ENCODE peak calls at places on chromosomes 11 and 22, in eight cellular contexts. One of them, this sample, is unnamed.

GRCh38 chr11:17604201-17604912 is 57.3 kb downstream of the OTOG start:
- DNase-seq in right lobe of liver: no peak
- DNase-seq in neuronal stem cell: no peak
- DNase-seq in IMR-90: no peak
- DNase-seq in spleen: peak; percentile 73
- DNase-seq in lung: peak; percentile 27
- DNase-seq in brain microvascular endothelial cell: no peak
- DNase-seq in effector memory CD4-positive, alpha-beta T cell: no peak
- DNase-seq in this sample: no peak

GRCh38 chr11:133318221-133318620 is 214.1 kb downstream of the OPCML start:
- DNase-seq in right lobe of liver: no peak
- DNase-seq in neuronal stem cell: no peak
- DNase-seq in IMR-90: no peak
- DNase-seq in spleen: no peak
- DNase-seq in lung: no peak
- DNase-seq in brain microvascular endothelial cell: no peak
- DNase-seq in effector memory CD4-positive, alpha-beta T cell: no peak
- DNase-seq in this sample: no peak

GRCh38 chr11:87421422-87421821 is 383.7 kb downstream of the TMEM135 start:
- DNase-seq in right lobe of liver: no peak
- DNase-seq in neuronal stem cell: peak; percentile 73
- DNase-seq in IMR-90: peak; percentile 87
- DNase-seq in spleen: no peak
- DNase-seq in lung: peak; percentile 34
- DNase-seq in brain microvascular endothelial cell: peak; percentile 87
- DNase-seq in effector memory CD4-positive, alpha-beta T cell: no peak
- DNase-seq in this sample: no peak

GRCh38 chr11:35619030-35619753 is 932 bp downstream of the FJX1 start:
- DNase-seq in right lobe of liver: peak; percentile 40
- DNase-seq in neuronal stem cell: peak; percentile 56
- DNase-seq in IMR-90: peak; percentile 37
- DNase-seq in spleen: peak; percentile 74
- DNase-seq in lung: no peak
- DNase-seq in brain microvascular endothelial cell: peak; percentile 28
- DNase-seq in effector memory CD4-positive, alpha-beta T cell: no peak
- DNase-seq in this sample: peak; percentile 62

GRCh38 chr11:2932850-2933251 is 3.6 kb upstream of the PHLDA2 start:
- DNase-seq in right lobe of liver: no peak
- DNase-seq in neuronal stem cell: no peak
- DNase-seq in IMR-90: peak; percentile 46
- DNase-seq in spleen: peak; percentile 76
- DNase-seq in lung: no peak
- DNase-seq in brain microvascular endothelial cell: peak; percentile 61
- DNase-seq in effector memory CD4-positive, alpha-beta T cell: no peak
- DNase-seq in this sample: no peak

GRCh38 chr11:2548596-2548995 is 103.8 kb downstream of the KCNQ1 start:
- DNase-seq in right lobe of liver: peak; percentile 8
- DNase-seq in neuronal stem cell: no peak
- DNase-seq in IMR-90: no peak
- DNase-seq in spleen: peak; percentile 41
- DNase-seq in lung: no peak
- DNase-seq in brain microvascular endothelial cell: no peak
- DNase-seq in effector memory CD4-positive, alpha-beta T cell: no peak
- DNase-seq in this sample: no peak

GRCh38 chr22:46639843-46640242 is 19.7 kb downstream of the GRAMD4 start:
- DNase-seq in right lobe of liver: peak; percentile 20
- DNase-seq in neuronal stem cell: no peak
- DNase-seq in IMR-90: peak; percentile 7
- DNase-seq in spleen: no peak
- DNase-seq in lung: no peak
- DNase-seq in brain microvascular endothelial cell: no peak
- DNase-seq in effector memory CD4-positive, alpha-beta T cell: no peak
- DNase-seq in this sample: no peak

GRCh38 chr11:74388678-74389327 is 9.4 kb downstream of the PGM2L1 start:
- DNase-seq in right lobe of liver: no peak
- DNase-seq in neuronal stem cell: peak; percentile 33
- DNase-seq in IMR-90: peak; percentile 55
- DNase-seq in spleen: no peak
- DNase-seq in lung: peak; percentile 61
- DNase-seq in brain microvascular endothelial cell: peak; percentile 17
- DNase-seq in effector memory CD4-positive, alpha-beta T cell: peak; percentile 7
- DNase-seq in this sample: no peak

GRCh38 chr22:44838316-44839016 is 86.1 kb downstream of the ARHGAP8 start:
- DNase-seq in right lobe of liver: no peak
- DNase-seq in neuronal stem cell: no peak
- DNase-seq in IMR-90: no peak
- DNase-seq in spleen: no peak
- DNase-seq in lung: no peak
- DNase-seq in brain microvascular endothelial cell: no peak
- DNase-seq in effector memory CD4-positive, alpha-beta T cell: no peak
- DNase-seq in this sample: no peak

GRCh38 chr22:44840611-44841322 is 88.4 kb downstream of the ARHGAP8 start:
- DNase-seq in right lobe of liver: no peak
- DNase-seq in neuronal stem cell: no peak
- DNase-seq in IMR-90: no peak
- DNase-seq in spleen: no peak
- DNase-seq in lung: no peak
- DNase-seq in brain microvascular endothelial cell: no peak
- DNase-seq in effector memory CD4-positive, alpha-beta T cell: no peak
- DNase-seq in this sample: no peak

GRCh38 chr22:44839721-44840120 is 87.3 kb downstream of the ARHGAP8 start:
- DNase-seq in right lobe of liver: no peak
- DNase-seq in neuronal stem cell: no peak
- DNase-seq in IMR-90: no peak
- DNase-seq in spleen: no peak
- DNase-seq in lung: no peak
- DNase-seq in brain microvascular endothelial cell: no peak
- DNase-seq in effector memory CD4-positive, alpha-beta T cell: no peak
- DNase-seq in this sample: no peak

GRCh38 chr22:44839061-44839460 is 86.7 kb downstream of the ARHGAP8 start:
- DNase-seq in right lobe of liver: no peak
- DNase-seq in neuronal stem cell: no peak
- DNase-seq in IMR-90: no peak
- DNase-seq in spleen: no peak
- DNase-seq in lung: no peak
- DNase-seq in brain microvascular endothelial cell: no peak
- DNase-seq in effector memory CD4-positive, alpha-beta T cell: no peak
- DNase-seq in this sample: no peak

DNA sequence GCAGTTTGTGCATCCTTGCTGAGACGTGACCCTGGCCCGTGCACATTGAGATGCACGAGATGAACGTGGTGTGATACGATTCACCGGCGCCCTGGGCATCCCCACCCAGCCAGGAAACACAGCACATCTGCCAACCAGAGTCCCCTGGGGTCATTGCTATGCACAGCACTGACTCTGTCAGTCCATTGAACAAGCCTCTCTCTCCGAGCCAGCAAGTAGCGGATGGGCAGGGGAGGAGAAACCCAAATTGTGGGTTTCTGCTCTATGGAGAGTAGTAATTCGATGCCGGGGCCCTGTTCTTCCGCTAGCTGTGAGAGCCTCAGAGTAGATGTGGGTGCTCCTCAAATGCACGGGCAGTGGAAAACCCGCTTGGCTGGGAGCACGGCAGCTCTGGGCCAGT is 85.1 kb downstream of the ARHGAP8 start:
- DNase-seq in right lobe of liver: no peak
- DNase-seq in neuronal stem cell: no peak
- DNase-seq in IMR-90: no peak
- DNase-seq in spleen: no peak
- DNase-seq in lung: no peak
- DNase-seq in brain microvascular endothelial cell: no peak
- DNase-seq in effector memory CD4-positive, alpha-beta T cell: no peak
- DNase-seq in this sample: no peak
- H3K27ac ChIP-seq in right lobe of liver: no peak overlapping the region
- H3K27ac ChIP-seq in neuronal stem cell: no peak overlapping the region
- H3K27ac ChIP-seq in IMR-90: no peak overlapping the region
- H3K27ac ChIP-seq in spleen: no peak overlapping the region
- H3K27ac ChIP-seq in lung: no peak overlapping the region
- H3K27ac ChIP-seq in brain microvascular endothelial cell: no peak overlapping the region
- H3K27ac ChIP-seq in effector memory CD4-positive, alpha-beta T cell: no peak overlapping the region
- H3K27ac ChIP-seq in this sample: no peak overlapping the region

DNA sequence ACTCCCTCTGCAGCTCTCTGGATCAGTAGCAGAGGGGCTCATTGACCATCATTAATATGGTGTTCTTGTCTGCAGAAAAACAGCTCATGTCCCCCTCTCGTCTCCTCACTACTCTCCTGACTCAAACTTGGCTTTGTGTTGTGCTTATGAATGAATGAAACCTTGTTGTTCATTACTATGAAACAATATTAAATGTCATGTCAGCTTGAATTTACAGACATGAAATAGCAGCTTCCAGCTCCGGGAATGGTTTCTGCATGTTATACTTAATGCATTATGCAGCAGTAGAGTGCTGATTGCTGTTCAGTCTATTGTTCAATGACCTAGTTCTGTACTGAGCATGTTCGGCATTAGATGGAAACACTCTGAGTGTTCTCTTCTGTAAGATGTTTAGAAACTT is 340.6 kb downstream of the SOX6 start:
- DNase-seq in right lobe of liver: no peak
- DNase-seq in neuronal stem cell: no peak
- DNase-seq in IMR-90: no peak
- DNase-seq in spleen: no peak
- DNase-seq in lung: no peak
- DNase-seq in brain microvascular endothelial cell: no peak
- DNase-seq in effector memory CD4-positive, alpha-beta T cell: no peak
- DNase-seq in this sample: no peak
- H3K27ac ChIP-seq in right lobe of liver: no peak overlapping the region
- H3K27ac ChIP-seq in neuronal stem cell: no peak overlapping the region
- H3K27ac ChIP-seq in IMR-90: no peak overlapping the region
- H3K27ac ChIP-seq in spleen: no peak overlapping the region
- H3K27ac ChIP-seq in lung: no peak overlapping the region
- H3K27ac ChIP-seq in brain microvascular endothelial cell: no peak overlapping the region
- H3K27ac ChIP-seq in effector memory CD4-positive, alpha-beta T cell: no peak overlapping the region
- H3K27ac ChIP-seq in this sample: no peak overlapping the region

GRCh38 chr11:12685229-12685628 is 11.0 kb downstream of the TEAD1 start:
- DNase-seq in right lobe of liver: no peak
- DNase-seq in neuronal stem cell: no peak
- DNase-seq in IMR-90: no peak
- DNase-seq in spleen: no peak
- DNase-seq in lung: no peak
- DNase-seq in brain microvascular endothelial cell: no peak
- DNase-seq in effector memory CD4-positive, alpha-beta T cell: no peak
- DNase-seq in this sample: no peak

GRCh38 chr11:12687216-12687623 is 13.0 kb downstream of the TEAD1 start:
- DNase-seq in right lobe of liver: no peak
- DNase-seq in neuronal stem cell: no peak
- DNase-seq in IMR-90: no peak
- DNase-seq in spleen: no peak
- DNase-seq in lung: no peak
- DNase-seq in brain microvascular endothelial cell: no peak
- DNase-seq in effector memory CD4-positive, alpha-beta T cell: no peak
- DNase-seq in this sample: no peak

GRCh38 chr11:12687740-12688139 is 13.5 kb downstream of the TEAD1 start:
- DNase-seq in right lobe of liver: no peak
- DNase-seq in neuronal stem cell: no peak
- DNase-seq in IMR-90: no peak
- DNase-seq in spleen: no peak
- DNase-seq in lung: no peak
- DNase-seq in brain microvascular endothelial cell: no peak
- DNase-seq in effector memory CD4-positive, alpha-beta T cell: no peak
- DNase-seq in this sample: no peak

GRCh38 chr11:12684821-12685220 is 10.6 kb downstream of the TEAD1 start:
- DNase-seq in right lobe of liver: no peak
- DNase-seq in neuronal stem cell: no peak
- DNase-seq in IMR-90: no peak
- DNase-seq in spleen: no peak
- DNase-seq in lung: no peak
- DNase-seq in brain microvascular endothelial cell: no peak
- DNase-seq in effector memory CD4-positive, alpha-beta T cell: no peak
- DNase-seq in this sample: no peak

DNA sequence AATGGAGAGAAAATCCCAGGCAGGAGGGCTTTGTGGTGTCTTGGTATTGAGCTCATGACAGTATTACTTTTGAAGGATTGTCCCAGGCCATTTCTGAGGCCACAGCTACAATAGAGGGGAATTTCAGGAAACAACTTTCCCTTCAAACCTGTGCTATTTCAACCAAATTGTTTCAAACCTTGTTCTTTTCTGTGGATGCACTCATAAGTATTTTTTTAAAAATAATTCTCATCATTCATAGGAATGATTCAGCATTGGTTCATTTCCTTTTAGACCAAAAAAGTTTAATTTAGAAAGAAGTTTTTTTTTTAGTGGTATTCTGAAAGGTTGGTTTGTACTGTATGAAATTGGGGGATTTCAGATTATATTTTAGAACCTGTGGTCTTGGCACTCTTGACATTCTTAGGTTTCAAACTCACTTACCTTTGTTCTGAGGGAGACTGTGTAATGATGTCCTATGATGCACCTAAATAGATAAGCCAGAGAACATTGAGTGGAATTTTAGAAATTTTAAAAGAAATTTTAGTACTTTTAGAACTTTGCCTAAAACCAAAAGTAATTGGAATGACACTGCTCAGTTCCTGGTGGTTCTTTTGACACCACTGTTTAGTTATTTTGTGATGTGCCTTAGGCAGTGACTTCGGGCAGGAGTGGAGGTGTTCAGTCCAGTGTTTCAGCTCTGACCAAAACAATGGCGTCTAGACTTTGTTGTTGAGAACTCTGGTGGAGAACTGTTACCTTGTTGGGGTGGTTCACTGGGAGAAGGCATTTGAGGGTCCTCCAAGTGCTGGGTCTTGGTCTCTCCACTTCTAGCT is 12.2 kb downstream of the TEAD1 start:
- DNase-seq in right lobe of liver: no peak
- DNase-seq in neuronal stem cell: no peak
- DNase-seq in IMR-90: no peak
- DNase-seq in spleen: no peak
- DNase-seq in lung: no peak
- DNase-seq in brain microvascular endothelial cell: no peak
- DNase-seq in effector memory CD4-positive, alpha-beta T cell: no peak
- DNase-seq in this sample: no peak
- H3K27ac ChIP-seq in right lobe of liver: no peak overlapping the region
- H3K27ac ChIP-seq in neuronal stem cell: no peak overlapping the region
- H3K27ac ChIP-seq in IMR-90: peak overlapping the region; percentile 48
- H3K27ac ChIP-seq in spleen: no peak overlapping the region
- H3K27ac ChIP-seq in lung: no peak overlapping the region
- H3K27ac ChIP-seq in brain microvascular endothelial cell: peak overlapping the region; percentile 81
- H3K27ac ChIP-seq in effector memory CD4-positive, alpha-beta T cell: no peak overlapping the region
- H3K27ac ChIP-seq in this sample: no peak overlapping the region

GRCh38 chr11:47516984-47517853 is 35.7 kb downstream of the CELF1 start:
- DNase-seq in right lobe of liver: no peak
- DNase-seq in neuronal stem cell: no peak
- DNase-seq in IMR-90: no peak
- DNase-seq in spleen: no peak
- DNase-seq in lung: no peak
- DNase-seq in brain microvascular endothelial cell: no peak
- DNase-seq in effector memory CD4-positive, alpha-beta T cell: no peak
- DNase-seq in this sample: no peak
- H3K27ac ChIP-seq in right lobe of liver: no peak overlapping the region
- H3K27ac ChIP-seq in neuronal stem cell: no peak overlapping the region
- H3K27ac ChIP-seq in IMR-90: no peak overlapping the region
- H3K27ac ChIP-seq in spleen: no peak overlapping the region
- H3K27ac ChIP-seq in lung: no peak overlapping the region
- H3K27ac ChIP-seq in brain microvascular endothelial cell: no peak overlapping the region
- H3K27ac ChIP-seq in effector memory CD4-positive, alpha-beta T cell: no peak overlapping the region
- H3K27ac ChIP-seq in this sample: no peak overlapping the region

GRCh38 chr11:7612661-7613393 is 60.5 kb downstream of the CYB5R2 start:
- DNase-seq in right lobe of liver: no peak
- DNase-seq in neuronal stem cell: peak; percentile 35
- DNase-seq in IMR-90: peak; percentile 2
- DNase-seq in spleen: no peak
- DNase-seq in lung: no peak
- DNase-seq in brain microvascular endothelial cell: peak; percentile 46
- DNase-seq in effector memory CD4-positive, alpha-beta T cell: no peak
- DNase-seq in this sample: no peak
- H3K27ac ChIP-seq in right lobe of liver: no peak overlapping the region
- H3K27ac ChIP-seq in neuronal stem cell: no peak overlapping the region
- H3K27ac ChIP-seq in IMR-90: no peak overlapping the region
- H3K27ac ChIP-seq in spleen: no peak overlapping the region
- H3K27ac ChIP-seq in lung: no peak overlapping the region
- H3K27ac ChIP-seq in brain microvascular endothelial cell: no peak overlapping the region
- H3K27ac ChIP-seq in effector memory CD4-positive, alpha-beta T cell: no peak overlapping the region
- H3K27ac ChIP-seq in this sample: peak overlapping the region; percentile 19